ENCODE peak calls at places on chromosomes 7 and 10, in six cellular contexts. J is lung, V is spleen, L is aorta, E is mesendoderm, T is stomach. O is an unnamed sample.
A peak's percentile ranks its signal among the peaks of the same experiment; 100 is the strongest.

GRCh38 chr10:2284071-2284470 is 546.7 kb upstream of the ADARB2 start:
- DNase-seq in V (no peak), E (no peak), T (no peak), L (no peak), J (no peak), O (no peak)

GRCh38 chr7:123355576-123356195 is 155.9 kb upstream of the SLC13A1 start:
- DNase-seq in J (no peak), L (no peak), E (peak; percentile 24), V (no peak), T (no peak), O (no peak)

GRCh38 chr10:85177767-85178166 is 849.4 kb downstream of the CCSER2 start:
- DNase-seq in T (no peak), J (no peak), E (no peak), V (no peak), L (no peak), O (no peak)

GRCh38 chr10:5323446-5323845 is 41.3 kb upstream of the UCN3 start:
- DNase-seq in L (no peak), E (no peak), T (no peak), J (no peak), V (no peak), O (no peak)

GRCh38 chr10:6995339-6995738 is 415.3 kb upstream of the PRKCQ start:
- DNase-seq in J (no peak), L (no peak), T (no peak), V (no peak), E (no peak), O (no peak)

GRCh38 chr7:105621617-105622016 is 40.3 kb upstream of the EFCAB10 start:
- DNase-seq in E (no peak), V (no peak), T (no peak), J (no peak), L (peak; percentile 50), O (peak; percentile 28)

GRCh38 chr7:28178537-28178936 is 2.1 kb downstream of the JAZF1 start:
- DNase-seq in V (no peak), T (no peak), E (no peak), J (no peak), L (no peak), O (no peak)

GRCh38 chr7:47474211-47474936 is 107.5 kb downstream of the TNS3 start:
- DNase-seq in T (no peak), J (no peak), E (no peak), L (no peak), V (no peak), O (no peak)

GRCh38 chr7:99531354-99531765 is 20.6 kb downstream of the FAM200A start:
- DNase-seq in V (no peak), L (peak; percentile 40), T (no peak), E (peak; percentile 33), J (no peak), O (peak; percentile 12)

GRCh38 chr7:93765475-93765874 is 125.1 kb downstream of the TFPI2 start:
- DNase-seq in E (no peak), J (no peak), V (no peak), T (no peak), L (no peak), O (no peak)

GRCh38 chr10:104328916-104329710 is 9.2 kb downstream of the ITPRIP start:
- DNase-seq in V (peak; percentile 92), T (no peak), E (peak; percentile 75), L (peak; percentile 86), J (no peak), O (peak; percentile 93)

GRCh38 chr7:85341121-85341520 is 154.3 kb upstream of the SEMA3D start:
- DNase-seq in V (no peak), T (no peak), E (no peak), J (no peak), L (no peak), O (no peak)

GRCh38 chr10:120539076-120539475 is 82.0 kb downstream of the PLPP4 start:
- DNase-seq in J (no peak), V (no peak), E (peak; percentile 54), L (no peak), T (no peak), O (no peak)

GRCh38 chr7:27560706-27561235 is 101.9 kb downstream of the HIBADH start:
- DNase-seq in J (no peak), T (no peak), E (no peak), L (no peak), V (no peak), O (no peak)

GRCh38 chr10:32661346-32661745 is 215.4 kb downstream of the CCDC7 start:
- DNase-seq in T (no peak), V (no peak), L (no peak), J (no peak), E (no peak), O (no peak)

GRCh38 chr10:50607526-50607925 is 16.2 kb downstream of the SGMS1 start:
- DNase-seq in L (no peak), J (no peak), V (no peak), T (no peak), E (no peak), O (no peak)

GRCh38 chr7:74051629-74052410 is 23.8 kb downstream of the ELN start:
- DNase-seq in J (no peak), T (peak; percentile 64), E (peak; percentile 76), V (peak; percentile 63), L (peak; percentile 70), O (no peak)

GRCh38 chr10:16521311-16522016 is at the start of gene C1QL3:
- DNase-seq in L (no peak), T (peak; percentile 36), J (no peak), E (peak; percentile 55), V (no peak), O (no peak)

GRCh38 chr7:18350678-18351077 is 144.9 kb upstream of the HDAC9 start:
- DNase-seq in T (no peak), E (no peak), L (peak; percentile 61), J (no peak), V (no peak), O (no peak)

GRCh38 chr7:2941201-2941859 is 97.2 kb upstream of the GNA12 start:
- DNase-seq in L (no peak), T (peak; percentile 9), V (no peak), E (no peak), J (no peak), O (no peak)

GRCh38 chr10:91593366-91593765 is 39.5 kb downstream of the PPP1R3C start:
- DNase-seq in V (no peak), J (no peak), L (no peak), E (no peak), T (no peak), O (no peak)

GRCh38 chr10:132185601-132186487 is 904 bp upstream of the DPYSL4 start:
- DNase-seq in E (peak; percentile 41), J (no peak), L (no peak), T (peak; percentile 60), V (no peak), O (no peak)

GRCh38 chr7:23106801-23107713 is 1.5 kb downstream of the KLHL7 start:
- DNase-seq in V (no peak), J (no peak), T (no peak), E (no peak), L (no peak), O (no peak)

GRCh38 chr10:8420182-8420581 is 365.7 kb downstream of the GATA3 start:
- DNase-seq in L (no peak), V (no peak), T (no peak), J (no peak), E (no peak), O (no peak)

GRCh38 chr7:81231203-81231922 is 312.5 kb upstream of the SEMA3C start:
- DNase-seq in E (no peak), J (no peak), V (no peak), T (no peak), L (no peak), O (no peak)

GRCh38 chr10:126569513-126570447 is 100.7 kb downstream of the C10orf90 start:
- DNase-seq in J (no peak), V (no peak), L (no peak), E (peak; percentile 73), T (no peak), O (no peak)

GRCh38 chr10:35638116-35638515 is 4.0 kb downstream of the FZD8 start:
- DNase-seq in L (no peak), E (no peak), T (no peak), V (no peak), J (no peak), O (no peak)
- H3K4me3 ChIP-seq in L (no peak overlapping the region), E (no peak overlapping the region), T (no peak overlapping the region), V (peak overlapping the region; percentile 43), J (no peak overlapping the region), O (peak overlapping the region; percentile 16)

GRCh38 chr7:1087462-1087809 is 477 bp upstream of the GPER1 start:
- DNase-seq in E (no peak), T (no peak), V (no peak), L (no peak), J (no peak), O (no peak)
- H3K4me1 ChIP-seq in E (peaks cover 4% of the 10 kb centered on the region), T (peaks cover 83% of the 10 kb centered on the region), V (peaks cover 25% of the 10 kb centered on the region), L (no peaks in the 10 kb centered on the region), J (peaks cover 5% of the 10 kb centered on the region), O (peaks cover 30% of the 10 kb centered on the region)

GRCh38 chr10:42755591-42756093 is 27.0 kb upstream of the BMS1 start:
- DNase-seq in J (no peak), T (no peak), E (peak; percentile 8), V (no peak), L (no peak), O (no peak)

GRCh38 chr10:42754155-42755027 is 28.2 kb upstream of the BMS1 start:
- DNase-seq in L (peak; percentile 84), T (no peak), E (peak; percentile 65), J (no peak), V (no peak), O (no peak)

GRCh38 chr10:42755028-42755451 is 27.6 kb upstream of the BMS1 start:
- DNase-seq in J (no peak), T (no peak), V (no peak), E (peak; percentile 31), L (no peak), O (no peak)

GRCh38 chr10:42753507-42754154 is 29.0 kb upstream of the BMS1 start:
- DNase-seq in T (no peak), V (peak; percentile 80), E (no peak), J (no peak), L (no peak), O (no peak)

DNA sequence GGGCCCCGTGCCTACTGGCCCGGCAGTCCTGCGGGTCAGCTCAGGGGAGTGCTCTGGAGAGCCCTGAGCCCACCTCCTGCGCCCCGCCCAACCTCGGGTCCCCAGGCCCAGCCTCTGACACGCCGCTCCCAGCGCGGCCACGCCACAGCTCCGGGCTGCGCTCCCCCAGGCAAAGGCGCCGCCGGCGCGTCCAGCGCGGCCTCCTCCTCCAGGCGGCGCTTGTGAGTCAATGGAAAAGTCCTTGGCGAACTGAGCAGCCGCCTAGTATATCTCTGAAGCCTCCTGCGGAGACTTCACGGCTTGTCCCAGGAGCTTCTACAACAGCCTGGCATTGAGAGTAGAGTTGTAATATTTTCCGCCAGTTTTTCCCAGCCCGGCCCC is 29.5 kb upstream of the BMS1 start:
- DNase-seq in L (peak; percentile 94), J (peak; percentile 80), E (peak; percentile 90), T (peak; percentile 83), V (peak; percentile 86), O (peak; percentile 84)
- H3K4me3 ChIP-seq in L (peak overlapping the region; percentile 38), J (peak overlapping the region; percentile 28), E (no peak overlapping the region), T (peak overlapping the region; percentile 71), V (peak overlapping the region; percentile 76), O (peak overlapping the region; percentile 49)

DNA sequence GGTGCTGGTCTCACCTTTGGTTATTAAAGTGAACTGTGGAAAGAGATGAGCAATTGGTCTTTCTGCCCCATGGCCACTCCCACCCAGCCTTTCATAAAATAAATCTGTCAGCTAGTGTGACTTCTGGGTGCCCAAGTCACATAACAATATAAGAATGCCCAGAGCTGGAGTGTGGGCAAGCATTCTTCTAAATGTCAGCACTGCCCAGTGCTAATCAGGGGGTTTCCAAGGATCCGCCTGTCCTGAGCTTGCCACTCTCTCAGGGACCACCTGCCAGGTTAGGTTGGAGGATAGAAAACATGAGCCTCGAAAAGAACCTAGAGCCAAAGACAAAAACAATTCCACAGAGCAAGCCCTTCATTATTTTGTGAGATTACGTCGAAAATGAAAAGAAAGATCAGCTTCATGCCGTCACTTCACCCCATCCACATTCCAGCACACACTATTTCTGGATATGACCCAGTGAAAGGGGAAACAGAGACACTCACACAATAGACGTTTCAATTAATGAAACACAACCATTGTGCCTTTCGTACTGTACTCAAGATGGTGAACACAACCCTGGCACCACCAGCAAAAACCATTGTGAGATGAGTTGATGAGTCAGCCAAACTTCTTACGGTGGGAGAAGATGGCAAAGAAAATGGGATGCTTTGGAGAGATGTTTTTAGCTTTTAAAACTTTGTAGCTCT is 30.8 kb downstream of the SCRN1 start:
- DNase-seq in L (no peak), V (no peak), E (no peak), T (no peak), J (no peak), O (no peak)
- H3K4me1 ChIP-seq in L (peaks cover 2% of the 10 kb centered on the region), V (peaks cover 9% of the 10 kb centered on the region), E (no peaks in the 10 kb centered on the region), T (no peaks in the 10 kb centered on the region), J (no peaks in the 10 kb centered on the region), O (no peaks in the 10 kb centered on the region)

O was measured in tibial artery.